ENCODE peak calls at places on chromosomes 16 and 17, in seven cellular contexts. One of them, this sample, is unnamed.

GRCh38 chr17:30449480-30449879 is 27.7 kb upstream of the GOSR1 start:
- DNase-seq in AG09319: no peak
- DNase-seq in bronchial epithelial cell: no peak
- DNase-seq in aorta: no peak
- DNase-seq in endothelial cell: no peak
- DNase-seq in cardiac fibroblast: peak
- DNase-seq in ELF-1: no peak
- DNase-seq in this sample: no peak

GRCh38 chr16:3523281-3523680 is 22.5 kb downstream of the CLUAP1 start:
- DNase-seq in bronchial epithelial cell: no peak
- DNase-seq in endothelial cell: no peak
- DNase-seq in ELF-1: no peak
- DNase-seq in AG09319: no peak
- DNase-seq in aorta: no peak
- DNase-seq in cardiac fibroblast: no peak
- DNase-seq in this sample: peak

GRCh38 chr16:30370444-30371247 is at the start of gene TBC1D10B:
- DNase-seq in endothelial cell: peak
- DNase-seq in AG09319: peak
- DNase-seq in bronchial epithelial cell: peak
- DNase-seq in cardiac fibroblast: peak
- DNase-seq in ELF-1: peak
- DNase-seq in aorta: peak
- DNase-seq in this sample: peak

GRCh38 chr17:13024033-13024432 is 6.2 kb upstream of the ELAC2 start:
- DNase-seq in endothelial cell: no peak
- DNase-seq in ELF-1: no peak
- DNase-seq in cardiac fibroblast: no peak
- DNase-seq in bronchial epithelial cell: no peak
- DNase-seq in AG09319: no peak
- DNase-seq in aorta: no peak
- DNase-seq in this sample: no peak

GRCh38 chr17:67491009-67491677 is 114.1 kb downstream of the PITPNC1 start:
- DNase-seq in endothelial cell: no peak
- DNase-seq in bronchial epithelial cell: peak
- DNase-seq in AG09319: peak
- DNase-seq in ELF-1: peak
- DNase-seq in cardiac fibroblast: peak
- DNase-seq in aorta: peak
- DNase-seq in this sample: peak

GRCh38 chr16:27318399-27319256 is 4.9 kb downstream of the IL4R start:
- DNase-seq in ELF-1: no peak
- DNase-seq in bronchial epithelial cell: peak
- DNase-seq in endothelial cell: peak
- DNase-seq in aorta: peak
- DNase-seq in cardiac fibroblast: peak
- DNase-seq in AG09319: no peak
- DNase-seq in this sample: no peak

GRCh38 chr16:1781758-1782407 is 488 bp downstream of the SPSB3 start:
- DNase-seq in bronchial epithelial cell: peak
- DNase-seq in cardiac fibroblast: no peak
- DNase-seq in aorta: peak
- DNase-seq in ELF-1: peak
- DNase-seq in AG09319: no peak
- DNase-seq in endothelial cell: peak
- DNase-seq in this sample: no peak

GRCh38 chr17:51487947-51488346 is 227.6 kb downstream of the UTP18 start:
- DNase-seq in endothelial cell: peak
- DNase-seq in AG09319: no peak
- DNase-seq in ELF-1: peak
- DNase-seq in aorta: no peak
- DNase-seq in bronchial epithelial cell: peak
- DNase-seq in cardiac fibroblast: no peak
- DNase-seq in this sample: peak

GRCh38 chr16:86673956-86674453 is 95.7 kb downstream of the FOXL1 start:
- DNase-seq in cardiac fibroblast: no peak
- DNase-seq in AG09319: no peak
- DNase-seq in bronchial epithelial cell: no peak
- DNase-seq in ELF-1: no peak
- DNase-seq in aorta: no peak
- DNase-seq in endothelial cell: no peak
- DNase-seq in this sample: no peak

GRCh38 chr17:54982399-54982798 is 13.8 kb downstream of the STXBP4 start:
- DNase-seq in bronchial epithelial cell: no peak
- DNase-seq in ELF-1: no peak
- DNase-seq in endothelial cell: no peak
- DNase-seq in cardiac fibroblast: peak
- DNase-seq in AG09319: no peak
- DNase-seq in aorta: no peak
- DNase-seq in this sample: no peak

GRCh38 chr17:36979585-36979941 is 30.8 kb downstream of the AATF start:
- DNase-seq in endothelial cell: no peak
- DNase-seq in cardiac fibroblast: peak
- DNase-seq in AG09319: no peak
- DNase-seq in ELF-1: no peak
- DNase-seq in aorta: no peak
- DNase-seq in bronchial epithelial cell: peak
- DNase-seq in this sample: no peak

GRCh38 chr16:3119701-3120408 is 7.5 kb downstream of the ZNF205 start:
- DNase-seq in endothelial cell: no peak
- DNase-seq in ELF-1: no peak
- DNase-seq in AG09319: no peak
- DNase-seq in bronchial epithelial cell: no peak
- DNase-seq in aorta: no peak
- DNase-seq in cardiac fibroblast: no peak
- DNase-seq in this sample: no peak

GRCh38 chr16:22623351-22623781 is 112.7 kb downstream of the NPIPB5 start:
- DNase-seq in ELF-1: no peak
- DNase-seq in endothelial cell: no peak
- DNase-seq in cardiac fibroblast: peak
- DNase-seq in bronchial epithelial cell: peak
- DNase-seq in AG09319: no peak
- DNase-seq in aorta: no peak
- DNase-seq in this sample: no peak

GRCh38 chr16:22299036-22299435 is 1.8 kb downstream of the POLR3E start:
- DNase-seq in ELF-1: no peak
- DNase-seq in aorta: no peak
- DNase-seq in AG09319: no peak
- DNase-seq in bronchial epithelial cell: no peak
- DNase-seq in endothelial cell: no peak
- DNase-seq in cardiac fibroblast: no peak
- DNase-seq in this sample: no peak

GRCh38 chr17:29042679-29043538 is at the start of gene PIPOX:
- DNase-seq in bronchial epithelial cell: peak
- DNase-seq in endothelial cell: peak
- DNase-seq in AG09319: no peak
- DNase-seq in cardiac fibroblast: peak
- DNase-seq in ELF-1: peak
- DNase-seq in aorta: peak
- DNase-seq in this sample: peak

GRCh38 chr16:25051446-25052160 is 36.4 kb upstream of the ARHGAP17 start:
- DNase-seq in ELF-1: peak
- DNase-seq in AG09319: no peak
- DNase-seq in endothelial cell: no peak
- DNase-seq in aorta: no peak
- DNase-seq in bronchial epithelial cell: peak
- DNase-seq in cardiac fibroblast: peak
- DNase-seq in this sample: peak

GRCh38 chr17:38578229-38578628 is 27.5 kb downstream of the SRCIN1 start:
- DNase-seq in aorta: no peak
- DNase-seq in AG09319: no peak
- DNase-seq in bronchial epithelial cell: no peak
- DNase-seq in cardiac fibroblast: no peak
- DNase-seq in ELF-1: peak
- DNase-seq in endothelial cell: no peak
- DNase-seq in this sample: peak

This sample was measured in islet precursor cell.